ENCODE peak calls at places on chromosomes 11 and 22, in five cellular contexts. W, L, I, E and V are unnamed samples.

GRCh38 chr11:73347067-73347466 is 29.1 kb upstream of the RELT start:
- DNase-seq in W (no peak), E (no peak), L (no peak), I (no peak), V (no peak)

GRCh38 chr11:43067681-43068080 is 244.1 kb upstream of the API5 start:
- DNase-seq in W (no peak), E (no peak), I (no peak), L (no peak), V (no peak)

GRCh38 chr11:14908214-14908880 is 16.3 kb upstream of the CYP2R1 start:
- DNase-seq in L (no peak), W (no peak), E (no peak), I (peak; percentile 54), V (no peak)

GRCh38 chr11:65817312-65817814 is 16.4 kb upstream of the SNX32 start:
- DNase-seq in W (no peak), L (no peak), I (no peak), E (no peak), V (no peak)

GRCh38 chr22:22508274-22509176 is at the start of gene ZNF280B:
- DNase-seq in W (peak; percentile 70), L (peak; percentile 46), I (peak; percentile 83), E (peak; percentile 33), V (peak; percentile 73)

GRCh38 chr11:104572279-104572678 is 326.0 kb downstream of the CASP12 start:
- DNase-seq in E (no peak), W (no peak), L (no peak), I (no peak), V (no peak)

GRCh38 chr11:25938952-25939351 is 393.0 kb upstream of the ANO3 start:
- DNase-seq in W (no peak), L (no peak), E (no peak), I (no peak), V (no peak)

GRCh38 chr11:41414771-41415440 is 44.5 kb downstream of the LRRC4C start:
- DNase-seq in L (no peak), E (no peak), I (no peak), W (no peak), V (no peak)

GRCh38 chr11:21921151-21921550 is 271.7 kb upstream of the ANO5 start:
- DNase-seq in W (no peak), L (no peak), E (no peak), I (no peak), V (no peak)

GRCh38 chr11:66857927-66858185 is 992 bp downstream of the LRFN4 start:
- DNase-seq in I (no peak), W (no peak), E (no peak), L (no peak), V (no peak)

GRCh38 chr11:117822031-117822521 is 2.5 kb downstream of the FXYD2 start:
- DNase-seq in L (no peak), E (no peak), W (peak; percentile 49), I (peak; percentile 68), V (no peak)

GRCh38 chr11:126172596-126173038 is 38.8 kb downstream of the RPUSD4 start:
- DNase-seq in I (no peak), E (no peak), L (no peak), W (no peak), V (no peak)

GRCh38 chr11:67640021-67640757 is 626 bp upstream of the TBX10 start:
- DNase-seq in E (peak; percentile 48), W (peak; percentile 79), L (no peak), I (peak; percentile 72), V (no peak)

GRCh38 chr11:70159612-70160570 is 43.2 kb upstream of the FADD start:
- DNase-seq in E (no peak), W (peak; percentile 87), I (no peak), L (no peak), V (no peak)

GRCh38 chr11:118068206-118068944 is 8.5 kb upstream of the TMPRSS4 start:
- DNase-seq in W (no peak), I (no peak), E (no peak), L (no peak), V (no peak)

GRCh38 chr22:35310556-35311550 is 11.2 kb downstream of the TOM1 start:
- DNase-seq in W (no peak), L (no peak), I (no peak), E (no peak), V (no peak)
- H3K4me1 ChIP-seq in W (peaks cover 47% of the 10 kb centered on the region), L (peaks cover 97% of the 10 kb centered on the region), I (peaks cover 57% of the 10 kb centered on the region), E (peaks cover 86% of the 10 kb centered on the region), V (no peaks in the 10 kb centered on the region)

DNA sequence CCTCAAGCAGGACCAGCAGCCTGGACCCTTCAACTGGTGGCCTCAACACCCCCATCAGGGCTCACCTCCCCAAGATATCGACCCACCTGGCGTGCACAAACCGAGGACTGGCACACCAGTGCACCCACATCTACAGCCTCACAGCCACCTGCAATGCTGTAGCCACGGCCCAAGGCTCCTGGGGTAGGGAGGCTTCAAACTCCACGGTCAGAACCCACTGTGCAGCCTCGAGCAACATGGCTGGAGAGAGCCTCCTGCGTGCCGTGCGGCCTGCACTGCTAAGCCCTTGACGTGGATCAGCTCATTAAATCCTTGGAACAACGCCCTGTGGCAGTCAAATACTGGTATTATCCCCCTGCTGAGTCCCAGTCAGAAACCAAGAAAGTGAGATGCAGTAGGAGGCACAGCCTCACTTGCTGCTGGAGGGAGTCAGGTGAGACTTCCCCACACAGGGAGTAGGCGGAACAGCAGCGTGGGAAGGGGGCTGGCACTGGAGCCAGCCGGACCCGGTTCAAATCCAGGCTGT is 4.6 kb downstream of the CARD10 start:
- DNase-seq in L (no peak), E (no peak), I (no peak), W (no peak), V (no peak)
- H3K4me1 ChIP-seq in L (peaks cover 54% of the 10 kb centered on the region), E (peaks cover 54% of the 10 kb centered on the region), I (no peaks in the 10 kb centered on the region), W (peaks cover 6% of the 10 kb centered on the region), V (peaks cover 4% of the 10 kb centered on the region)

DNA sequence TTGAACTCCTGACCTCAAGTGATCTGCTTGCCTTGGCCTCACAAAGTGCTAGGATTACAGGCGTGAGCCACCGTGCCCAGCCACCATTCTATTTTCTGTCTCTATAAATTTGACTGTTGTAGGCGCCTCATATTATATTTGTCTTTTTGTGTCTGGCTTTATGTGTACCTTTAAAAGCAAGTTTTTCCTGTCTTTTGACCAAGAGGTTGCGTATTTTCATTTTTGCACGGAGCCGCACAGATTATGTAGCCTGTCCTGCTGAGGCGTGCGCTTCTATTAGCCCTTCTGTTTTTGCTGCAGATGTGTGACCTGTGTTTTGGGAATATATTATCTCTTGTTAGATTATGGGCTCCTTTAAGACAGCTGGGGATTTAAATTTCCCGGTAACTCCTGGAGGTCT is 40.4 kb upstream of the WEE1 start:
- DNase-seq in L (no peak), E (no peak), I (no peak), W (no peak), V (no peak)
- H3K4me1 ChIP-seq in L (peaks cover 22% of the 10 kb centered on the region), E (peaks cover 25% of the 10 kb centered on the region), I (no peaks in the 10 kb centered on the region), W (peaks cover 21% of the 10 kb centered on the region), V (peaks cover 2% of the 10 kb centered on the region)

GRCh38 chr11:1297576-1298473 is 11.6 kb downstream of the TOLLIP start:
- DNase-seq in I (no peak), W (peak; percentile 72), L (no peak), E (no peak), V (no peak)
- H3K4me1 ChIP-seq in I (no peaks in the 10 kb centered on the region), W (peaks cover 45% of the 10 kb centered on the region), L (peaks cover 61% of the 10 kb centered on the region), E (peaks cover 42% of the 10 kb centered on the region), V (no peaks in the 10 kb centered on the region)

DNA sequence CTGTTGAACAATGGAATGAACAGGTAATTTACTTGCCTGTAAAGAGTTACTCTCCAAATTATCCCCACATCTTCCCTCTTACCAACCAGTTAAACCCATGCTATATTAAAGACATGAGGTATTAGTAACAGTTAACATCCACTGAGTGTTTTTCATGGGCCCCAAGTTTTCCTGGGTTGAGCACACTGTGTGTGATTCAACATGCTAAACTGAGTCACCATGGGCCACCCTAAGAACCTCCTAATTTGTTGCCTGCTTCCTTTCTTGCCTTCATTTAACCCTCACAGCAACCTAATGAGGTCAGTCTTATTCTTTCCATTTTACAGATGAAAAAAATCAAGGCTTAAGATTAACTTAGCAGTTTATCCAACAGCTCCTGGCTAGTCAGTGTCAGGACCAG is 51.0 kb downstream of the GALNT18 start:
- DNase-seq in W (no peak), I (no peak), L (no peak), E (no peak), V (no peak)
- H3K4me1 ChIP-seq in W (no peaks in the 10 kb centered on the region), I (no peaks in the 10 kb centered on the region), L (peaks cover 83% of the 10 kb centered on the region), E (peaks cover 72% of the 10 kb centered on the region), V (no peaks in the 10 kb centered on the region)

GRCh38 chr22:19689408-19689807 is 24.9 kb upstream of the SEPTIN5 start:
- DNase-seq in E (no peak), I (no peak), L (no peak), W (no peak), V (no peak)

GRCh38 chr22:19693581-19693980 is 20.7 kb upstream of the SEPTIN5 start:
- DNase-seq in L (no peak), W (no peak), I (no peak), E (no peak), V (no peak)

GRCh38 chr22:19691007-19691720 is 23.1 kb upstream of the SEPTIN5 start:
- DNase-seq in L (no peak), E (no peak), W (no peak), I (no peak), V (no peak)

GRCh38 chr22:19693981-19694670 is 20.2 kb upstream of the SEPTIN5 start:
- DNase-seq in L (no peak), E (no peak), W (no peak), I (no peak), V (no peak)

GRCh38 chr22:19691721-19692341 is 22.5 kb upstream of the SEPTIN5 start:
- DNase-seq in L (no peak), I (no peak), E (no peak), W (no peak), V (no peak)
- H3K4me1 ChIP-seq in L (no peaks in the 10 kb centered on the region), I (no peaks in the 10 kb centered on the region), E (peaks cover 6% of the 10 kb centered on the region), W (no peaks in the 10 kb centered on the region), V (peaks cover 8% of the 10 kb centered on the region)

GRCh38 chr11:74749965-74750296 is 1.3 kb downstream of the RNF169 start:
- DNase-seq in W (no peak), I (no peak), E (no peak), L (no peak), V (no peak)

GRCh38 chr11:74744277-74744676 is 4.4 kb upstream of the RNF169 start:
- DNase-seq in W (no peak), L (no peak), I (no peak), E (no peak), V (no peak)

GRCh38 chr11:74746868-74747267 is 1.8 kb upstream of the RNF169 start:
- DNase-seq in W (no peak), L (no peak), I (no peak), E (no peak), V (no peak)

GRCh38 chr11:74748211-74749126 is at the start of gene RNF169:
- DNase-seq in L (peak; percentile 94), W (peak; percentile 94), I (peak; percentile 94), E (peak; percentile 96), V (no peak)

DNA sequence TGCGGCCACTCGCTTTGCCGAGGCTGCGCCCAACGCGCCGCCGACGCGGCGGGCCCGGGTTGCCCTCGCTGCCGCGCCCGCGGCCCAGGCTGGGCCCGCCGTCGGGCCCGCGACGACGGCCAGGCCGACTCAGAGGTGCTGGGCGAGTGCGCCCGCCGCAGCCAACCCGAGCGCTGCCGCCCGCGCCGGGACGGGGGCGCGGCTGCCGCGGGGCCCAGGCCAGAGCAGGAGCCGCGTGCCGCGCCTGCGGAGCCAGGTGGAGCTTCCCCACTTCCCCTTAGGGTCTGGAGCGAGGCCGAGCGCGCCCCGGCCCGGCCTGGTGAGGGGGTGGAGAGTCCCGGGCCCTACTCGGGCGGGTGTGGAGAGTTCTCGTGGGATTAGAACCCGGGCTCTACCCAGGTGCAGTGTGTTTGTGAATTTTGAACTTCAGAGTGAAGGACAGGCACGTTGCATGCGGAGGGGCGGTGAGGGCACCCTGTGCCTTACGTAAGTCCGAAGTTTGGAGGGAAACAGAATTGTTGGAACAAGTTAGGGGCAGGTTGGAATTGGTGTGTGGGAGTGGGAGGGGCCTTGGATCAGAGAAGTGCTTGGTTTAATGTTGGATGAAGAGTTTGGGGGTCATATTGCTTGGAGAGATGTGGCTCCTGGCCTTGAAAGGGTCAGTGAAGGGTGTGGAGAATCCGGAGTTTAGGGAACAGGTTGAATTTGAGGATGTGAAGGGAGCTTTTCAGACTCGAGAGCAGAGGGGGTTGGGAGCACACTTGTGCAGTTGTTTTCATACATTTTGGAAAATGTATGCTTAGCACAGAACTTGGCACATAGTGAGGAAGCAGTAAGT is 697 bp downstream of the RNF169 start:
- DNase-seq in E (peak; percentile 40), W (peak; percentile 54), I (peak; percentile 60), L (peak; percentile 55), V (no peak)
- H3K4me1 ChIP-seq in E (peaks cover 44% of the 10 kb centered on the region), W (peaks cover 30% of the 10 kb centered on the region), I (peaks cover 27% of the 10 kb centered on the region), L (peaks cover 49% of the 10 kb centered on the region), V (peaks cover 4% of the 10 kb centered on the region)